ENCODE peak calls at places on chromosomes 3 and 15, in ten cellular contexts. R is SJCRH30; G is mammary epithelial cell; U is CD8-positive, alpha-beta T cell; A is tibial nerve; L is breast epithelium; S is adrenal gland; T is effector memory CD4-positive, alpha-beta T cell; D is H9; P is CD4-positive, alpha-beta memory T cell. M is an unnamed sample.

GRCh38 chr3:115245437-115245836 is 98.3 kb upstream of the ZBTB20 start:
- DNase-seq in R (peak; percentile 44), G (peak; percentile 89), U (no peak), A (no peak), L (no peak), S (no peak), T (no peak), D (no peak), P (no peak), M (no peak)

GRCh38 chr3:55157736-55158135 is 229.9 kb upstream of the LRTM1 start:
- DNase-seq in R (no peak), G (no peak), U (no peak), A (no peak), L (no peak), S (no peak), T (no peak), D (no peak), P (no peak), M (no peak)

GRCh38 chr15:65008989-65009388 is 19.3 kb upstream of the SPG21 start:
- DNase-seq in R (no peak), G (peak; percentile 21), U (no peak), A (no peak), L (no peak), S (no peak), T (no peak), D (no peak), P (no peak), M (no peak)

GRCh38 chr3:171753025-171753472 is 57.2 kb downstream of the PLD1 start:
- DNase-seq in R (no peak), G (peak; percentile 98), U (no peak), A (peak; percentile 66), L (no peak), S (peak; percentile 82), T (no peak), D (no peak), P (no peak), M (no peak)

GRCh38 chr3:56125358-56126005 is 342.8 kb downstream of the ERC2 start:
- DNase-seq in R (peak; percentile 96), G (peak; percentile 21), U (no peak), A (no peak), L (no peak), S (peak; percentile 61), T (no peak), D (no peak), P (no peak), M (no peak)

GRCh38 chr15:60183366-60183765 is 179.3 kb downstream of the FOXB1 start:
- DNase-seq in R (no peak), G (no peak), U (no peak), A (no peak), L (no peak), S (no peak), T (no peak), D (no peak), P (no peak), M (no peak)

GRCh38 chr3:4976109-4976508 is 3.1 kb upstream of the BHLHE40 start:
- DNase-seq in R (peak; percentile 89), G (peak; percentile 62), U (no peak), A (peak; percentile 51), L (no peak), S (peak; percentile 75), T (no peak), D (peak; percentile 83), P (no peak), M (no peak)

GRCh38 chr3:152349397-152349796 is 80.7 kb downstream of the MBNL1 start:
- DNase-seq in R (no peak), G (peak; percentile 31), U (no peak), A (no peak), L (no peak), S (no peak), T (no peak), D (no peak), P (no peak), M (no peak)

GRCh38 chr3:11564577-11565001 is 79.1 kb downstream of the VGLL4 start:
- DNase-seq in R (no peak), G (no peak), U (no peak), A (no peak), L (no peak), S (no peak), T (no peak), D (no peak), P (no peak), M (no peak)
- H3K4me1 ChIP-seq in R (no peaks in the 10 kb centered on the region), G (peaks cover 59% of the 10 kb centered on the region), U (no peaks in the 10 kb centered on the region), A (peaks cover 38% of the 10 kb centered on the region), L (peaks cover 20% of the 10 kb centered on the region), S (peaks cover 8% of the 10 kb centered on the region), T (no peaks in the 10 kb centered on the region), D (no peaks in the 10 kb centered on the region), P (no peaks in the 10 kb centered on the region), M (no peaks in the 10 kb centered on the region)

DNA sequence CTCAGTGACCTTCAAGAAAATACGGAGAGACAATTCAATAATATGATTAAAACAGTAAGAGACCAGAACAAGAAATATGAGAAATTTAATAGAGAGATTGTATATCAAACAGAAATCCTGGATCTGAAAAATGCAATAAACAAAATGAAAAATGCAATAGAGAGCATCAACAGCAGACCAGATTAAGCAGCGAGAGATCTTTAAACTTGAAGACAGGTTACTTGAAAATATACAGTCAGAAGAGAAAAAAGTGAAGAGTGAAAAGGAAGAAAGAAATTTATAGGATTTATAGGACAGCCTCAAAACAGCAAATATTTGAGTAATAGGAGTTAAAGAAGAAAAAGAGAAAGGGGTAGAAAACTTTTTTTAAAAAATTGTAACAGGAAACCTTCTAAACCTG is 813.9 kb upstream of the GRM7 start:
- DNase-seq in R (no peak), G (no peak), U (no peak), A (no peak), L (no peak), S (no peak), T (no peak), D (no peak), P (no peak), M (no peak)
- H3K9me3 ChIP-seq in R (no peaks in the 10 kb centered on the region), G (peaks cover 9% of the 10 kb centered on the region), U (no peaks in the 10 kb centered on the region), A (no peaks in the 10 kb centered on the region), L (peaks cover 5% of the 10 kb centered on the region), S (no peaks in the 10 kb centered on the region), T (peaks cover 19% of the 10 kb centered on the region), D (no peaks in the 10 kb centered on the region), P (no peaks in the 10 kb centered on the region), M (no peaks in the 10 kb centered on the region)

GRCh38 chr15:73841756-73842590 is 31.4 kb upstream of the TBC1D21 start:
- DNase-seq in R (peak; percentile 6), G (no peak), U (no peak), A (no peak), L (no peak), S (no peak), T (no peak), D (no peak), P (no peak), M (no peak)

GRCh38 chr15:73844356-73844755 is 29.0 kb upstream of the TBC1D21 start:
- DNase-seq in R (no peak), G (no peak), U (no peak), A (no peak), L (no peak), S (no peak), T (no peak), D (peak; percentile 41), P (no peak), M (no peak)

GRCh38 chr15:73845507-73845906 is 27.9 kb upstream of the TBC1D21 start:
- DNase-seq in R (no peak), G (no peak), U (no peak), A (no peak), L (no peak), S (no peak), T (no peak), D (no peak), P (no peak), M (no peak)

GRCh38 chr15:73840771-73841170 is 32.6 kb upstream of the TBC1D21 start:
- DNase-seq in R (no peak), G (no peak), U (no peak), A (no peak), L (no peak), S (no peak), T (no peak), D (no peak), P (no peak), M (no peak)

DNA sequence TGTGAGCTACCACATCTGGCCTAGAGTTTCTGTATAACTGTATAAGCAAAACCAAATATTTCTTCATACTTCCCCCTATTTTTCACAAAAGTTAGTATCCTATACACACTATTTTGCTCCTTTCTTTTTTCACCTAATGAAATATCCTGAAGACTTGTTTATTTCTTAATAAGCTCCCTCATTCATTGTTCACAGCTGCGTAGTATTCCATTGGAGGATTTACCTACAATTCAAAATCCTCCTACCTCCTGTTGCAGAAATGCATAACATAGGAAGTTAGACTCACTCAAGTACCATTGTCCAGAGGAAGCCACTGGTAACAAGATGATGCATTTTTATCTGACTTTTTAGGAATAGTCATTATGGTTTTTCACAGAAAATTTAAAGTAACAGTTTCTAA is 29.6 kb upstream of the TBC1D21 start:
- DNase-seq in R (no peak), G (no peak), U (no peak), A (no peak), L (no peak), S (no peak), T (no peak), D (no peak), P (no peak), M (no peak)
- H3K27me3 ChIP-seq in R (peaks cover 23% of the 10 kb centered on the region), G (peaks cover 10% of the 10 kb centered on the region), U (no peaks in the 10 kb centered on the region), A (no peaks in the 10 kb centered on the region), L (peaks cover 4% of the 10 kb centered on the region), S (no peaks in the 10 kb centered on the region), T (no peaks in the 10 kb centered on the region), D (no peaks in the 10 kb centered on the region), P (no peaks in the 10 kb centered on the region), M (no peaks in the 10 kb centered on the region)

GRCh38 chr15:92901053-92901761 is 1.1 kb downstream of the CHD2 start:
- DNase-seq in R (peak; percentile 42), G (peak; percentile 31), U (no peak), A (no peak), L (no peak), S (no peak), T (no peak), D (no peak), P (no peak), M (no peak)

GRCh38 chr15:92898988-92899909 is 875 bp upstream of the CHD2 start:
- DNase-seq in R (peak; percentile 73), G (no peak), U (no peak), A (no peak), L (no peak), S (no peak), T (no peak), D (no peak), P (no peak), M (no peak)

GRCh38 chr15:92902020-92902419 is 1.9 kb downstream of the CHD2 start:
- DNase-seq in R (no peak), G (no peak), U (no peak), A (no peak), L (no peak), S (no peak), T (no peak), D (no peak), P (no peak), M (no peak)

GRCh38 chr15:92899910-92900711 is at the start of gene CHD2:
- DNase-seq in R (peak; percentile 96), G (peak; percentile 88), U (peak; percentile 57), A (peak; percentile 61), L (peak; percentile 71), S (peak; percentile 71), T (peak; percentile 69), D (peak; percentile 90), P (peak; percentile 86), M (peak; percentile 81)

DNA sequence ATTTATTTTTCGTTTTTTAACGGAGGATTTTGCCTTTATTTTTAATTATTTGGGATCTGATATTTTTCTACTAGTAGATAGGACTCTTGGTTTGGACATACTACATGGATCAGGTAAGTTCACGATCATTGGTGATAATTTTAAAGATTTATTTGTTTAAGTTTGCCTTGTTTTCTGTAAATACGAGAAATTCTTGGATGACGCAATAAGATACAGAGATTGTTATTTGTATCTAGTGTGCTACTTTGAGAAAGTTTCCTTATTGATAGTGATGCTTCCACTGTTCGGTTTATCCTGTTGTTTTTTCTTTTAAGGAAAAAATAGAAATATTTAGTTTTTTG is 558 bp downstream of the CHD2 start:
- DNase-seq in R (no peak), G (no peak), U (no peak), A (no peak), L (no peak), S (no peak), T (no peak), D (no peak), P (no peak), M (no peak)
- H3K4me1 ChIP-seq in R (peaks cover 8% of the 10 kb centered on the region), G (peaks cover 6% of the 10 kb centered on the region), U (peaks cover 54% of the 10 kb centered on the region), A (peaks cover 35% of the 10 kb centered on the region), L (no peaks in the 10 kb centered on the region), S (peaks cover 9% of the 10 kb centered on the region), T (peaks cover 9% of the 10 kb centered on the region), D (no peaks in the 10 kb centered on the region), P (peaks cover 71% of the 10 kb centered on the region), M (peaks cover 54% of the 10 kb centered on the region)

M was measured in CD8-positive, alpha-beta memory T cell.